ENCODE peak calls at places on chromosome 17, in ten cellular contexts. K is kidney epithelial cell, F is IMR-90, C is lung, Y is cardiac fibroblast, W is Caco-2, J is fibroblast of pulmonary artery, N is GM12865, X is tibial artery, U is A673. L is an unnamed sample.

GRCh38 chr17:83155128-83156081 is 76.0 kb downstream of the METRNL start:
- DNase-seq in K (no peak), F (peak), C (peak), Y (no peak), W (no peak), J (peak), N (no peak), X (peak), U (no peak), L (peak)

GRCh38 chr17:64984776-64985521 is 65.7 kb upstream of the LRRC37A3 start:
- DNase-seq in K (no peak), F (peak), C (no peak), Y (peak), W (peak), J (peak), N (peak), X (no peak), U (no peak), L (peak)

GRCh38 chr17:39920218-39921210 is 2.1 kb upstream of the GSDMB start:
- DNase-seq in K (no peak), F (no peak), C (no peak), Y (no peak), W (no peak), J (no peak), N (peak), X (no peak), U (no peak), L (no peak)

GRCh38 chr17:59331129-59331928 is at the start of gene YPEL2:
- DNase-seq in K (peak), F (peak), C (peak), Y (peak), W (peak), J (peak), N (peak), X (peak), U (peak), L (peak)

GRCh38 chr17:44222112-44222869 is 2.8 kb upstream of the UBTF start:
- DNase-seq in K (no peak), F (peak), C (peak), Y (peak), W (peak), J (peak), N (peak), X (peak), U (peak), L (peak)

GRCh38 chr17:12729086-12729485 is 60.2 kb upstream of the ARHGAP44 start:
- DNase-seq in K (no peak), F (no peak), C (no peak), Y (peak), W (no peak), J (peak), N (no peak), X (no peak), U (no peak), L (peak)

GRCh38 chr17:68832140-68832871 is 122.9 kb downstream of the ABCA8 start:
- DNase-seq in K (no peak), F (no peak), C (no peak), Y (no peak), W (no peak), J (no peak), N (no peak), X (peak), U (peak), L (no peak)

GRCh38 chr17:52024296-52024870 is 134.1 kb downstream of the CA10 start:
- DNase-seq in K (no peak), F (no peak), C (no peak), Y (no peak), W (no peak), J (peak), N (no peak), X (no peak), U (no peak), L (no peak)

GRCh38 chr17:27206447-27206846 is 87.5 kb upstream of the WSB1 start:
- DNase-seq in K (no peak), F (no peak), C (no peak), Y (peak), W (peak), J (no peak), N (peak), X (no peak), U (peak), L (peak)

GRCh38 chr17:58503876-58504275 is 10.6 kb downstream of the MTMR4 start:
- DNase-seq in K (no peak), F (no peak), C (no peak), Y (no peak), W (no peak), J (no peak), N (no peak), X (no peak), U (no peak), L (no peak)

GRCh38 chr17:51764387-51764971 is 394.0 kb downstream of the CA10 start:
- DNase-seq in K (peak), F (peak), C (peak), Y (peak), W (peak), J (peak), N (peak), X (peak), U (peak), L (peak)

GRCh38 chr17:41511130-41511529 is 5.7 kb upstream of the KRT13 start:
- DNase-seq in K (no peak), F (no peak), C (no peak), Y (no peak), W (no peak), J (no peak), N (no peak), X (no peak), U (no peak), L (no peak)

GRCh38 chr17:20271016-20271610 is 196.2 kb downstream of the LGALS9B start:
- DNase-seq in K (no peak), F (peak), C (no peak), Y (no peak), W (no peak), J (no peak), N (no peak), X (no peak), U (no peak), L (no peak)

GRCh38 chr17:70525976-70526375 is 356.6 kb downstream of the KCNJ2 start:
- DNase-seq in K (no peak), F (no peak), C (no peak), Y (no peak), W (no peak), J (no peak), N (no peak), X (no peak), U (no peak), L (no peak)

GRCh38 chr17:34081269-34081668 is 173.8 kb upstream of the CCL2 start:
- DNase-seq in K (no peak), F (peak), C (no peak), Y (peak), W (peak), J (peak), N (peak), X (no peak), U (peak), L (peak)
- TF ChIP-seq CTCF in K (no peak), F (peak), C (no peak), Y (peak), W (peak), J (peak), N (peak), X (no peak), U (peak), L (peak)

GRCh38 chr17:8870406-8871040 is 3.0 kb upstream of the PIK3R6 start:
- DNase-seq in K (no peak), F (no peak), C (no peak), Y (no peak), W (no peak), J (no peak), N (no peak), X (no peak), U (no peak), L (no peak)

GRCh38 chr17:8868092-8868491 is 618 bp upstream of the PIK3R6 start:
- DNase-seq in K (no peak), F (no peak), C (no peak), Y (no peak), W (no peak), J (no peak), N (no peak), X (no peak), U (no peak), L (no peak)

GRCh38 chr17:8867361-8867981 is at the start of gene PIK3R6:
- DNase-seq in K (no peak), F (no peak), C (no peak), Y (no peak), W (no peak), J (no peak), N (peak), X (no peak), U (no peak), L (no peak)

GRCh38 chr17:8869416-8869815 is 1.9 kb upstream of the PIK3R6 start:
- DNase-seq in K (no peak), F (no peak), C (no peak), Y (no peak), W (no peak), J (no peak), N (no peak), X (no peak), U (no peak), L (no peak)

DNA sequence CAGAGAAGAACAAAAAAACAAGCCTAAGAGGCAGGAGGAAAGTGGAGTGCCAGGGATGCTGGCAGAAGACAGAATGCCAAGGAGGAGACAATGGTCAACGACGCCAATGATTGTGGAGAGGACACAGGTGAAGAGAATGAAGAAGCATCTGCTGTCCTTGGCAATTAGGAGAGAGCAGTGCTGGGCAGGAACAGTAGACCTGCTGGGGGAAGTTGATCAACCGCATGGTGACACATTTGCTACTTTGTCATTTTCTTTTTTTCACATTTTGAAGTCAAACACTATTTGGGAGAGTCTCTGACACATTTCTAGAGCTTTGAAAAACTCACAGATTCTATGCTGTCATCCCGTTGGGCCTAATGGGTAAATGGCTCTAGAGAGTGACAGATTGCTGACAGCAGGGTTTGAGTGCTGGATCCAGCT is 1.1 kb upstream of the PIK3R6 start:
- DNase-seq in K (no peak), F (no peak), C (no peak), Y (no peak), W (no peak), J (no peak), N (peak), X (no peak), U (no peak), L (no peak)
- H3K4me3 ChIP-seq in K (no peak), F (no peak), C (no peak), Y (no peak), W (no peak), J (no peak), N (peak), X (no peak), U (no peak), L (no peak)

GRCh38 chr17:28896884-28897768 is at the start of gene FLOT2:
- DNase-seq in K (no peak), F (peak), C (peak), Y (peak), W (peak), J (peak), N (peak), X (peak), U (peak), L (peak)
- TF ChIP-seq CTCF in K (peak), F (peak), C (no peak), Y (peak), W (peak), J (peak), N (peak), X (peak), U (peak), L (peak)

GRCh38 chr17:48612854-48613691 is 2.0 kb downstream of the HOXB8 start:
- DNase-seq in K (no peak), F (peak), C (no peak), Y (no peak), W (peak), J (peak), N (peak), X (no peak), U (peak), L (no peak)

GRCh38 chr17:48612456-48612853 is 1.6 kb upstream of the HOXB7 start:
- DNase-seq in K (no peak), F (peak), C (no peak), Y (no peak), W (no peak), J (no peak), N (no peak), X (no peak), U (peak), L (no peak)

GRCh38 chr17:48611213-48611612 is 396 bp upstream of the HOXB7 start:
- DNase-seq in K (no peak), F (peak), C (no peak), Y (no peak), W (no peak), J (no peak), N (no peak), X (no peak), U (peak), L (no peak)

GRCh38 chr17:48610282-48611211 is at the start of gene HOXB7:
- DNase-seq in K (no peak), F (peak), C (peak), Y (no peak), W (peak), J (no peak), N (peak), X (peak), U (peak), L (peak)

DNA sequence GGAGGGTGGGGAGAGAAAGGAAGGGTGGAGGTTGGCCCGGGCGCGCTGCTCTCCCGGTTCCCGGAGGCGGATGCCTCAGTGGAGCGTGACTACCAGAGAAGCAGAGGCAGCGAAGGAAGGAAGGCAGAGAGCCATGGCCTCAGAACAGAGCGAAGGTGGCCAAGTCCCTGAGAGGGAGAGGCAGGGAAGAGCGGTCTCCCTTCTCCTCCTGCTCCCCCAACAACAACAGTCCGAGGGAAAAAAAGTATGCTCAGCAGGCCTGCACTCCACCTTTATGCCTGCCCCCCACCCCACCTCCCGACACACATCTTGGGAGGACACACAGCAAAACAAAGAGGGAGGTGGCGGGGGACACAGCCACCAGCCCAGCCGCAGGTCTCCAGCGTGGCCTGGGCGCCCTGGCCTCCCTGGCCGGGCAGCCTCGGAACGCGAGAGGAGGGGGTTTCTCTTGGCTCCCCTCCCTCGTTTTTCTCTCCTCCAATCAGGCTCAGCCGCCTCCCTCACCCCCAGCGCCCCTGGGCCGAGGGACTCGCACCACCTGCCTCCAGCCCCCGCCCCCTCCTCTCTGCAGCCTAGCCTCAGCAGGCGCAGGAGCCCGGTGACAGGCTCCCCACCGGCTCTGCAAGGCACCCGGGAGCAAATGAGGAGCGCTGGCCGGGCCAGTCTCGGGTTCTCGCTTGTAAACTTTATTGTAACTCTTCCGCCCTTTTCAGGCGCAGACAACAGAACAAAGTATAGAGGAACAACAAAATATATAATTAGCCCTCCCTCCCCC is 1.1 kb upstream of the HOXB7 start:
- DNase-seq in K (no peak), F (no peak), C (no peak), Y (no peak), W (peak), J (no peak), N (no peak), X (no peak), U (peak), L (no peak)
- H3K4me3 ChIP-seq in K (peak), F (peak), C (no peak), Y (no peak), W (peak), J (no peak), N (peak), X (peak), U (peak), L (peak)

DNA sequence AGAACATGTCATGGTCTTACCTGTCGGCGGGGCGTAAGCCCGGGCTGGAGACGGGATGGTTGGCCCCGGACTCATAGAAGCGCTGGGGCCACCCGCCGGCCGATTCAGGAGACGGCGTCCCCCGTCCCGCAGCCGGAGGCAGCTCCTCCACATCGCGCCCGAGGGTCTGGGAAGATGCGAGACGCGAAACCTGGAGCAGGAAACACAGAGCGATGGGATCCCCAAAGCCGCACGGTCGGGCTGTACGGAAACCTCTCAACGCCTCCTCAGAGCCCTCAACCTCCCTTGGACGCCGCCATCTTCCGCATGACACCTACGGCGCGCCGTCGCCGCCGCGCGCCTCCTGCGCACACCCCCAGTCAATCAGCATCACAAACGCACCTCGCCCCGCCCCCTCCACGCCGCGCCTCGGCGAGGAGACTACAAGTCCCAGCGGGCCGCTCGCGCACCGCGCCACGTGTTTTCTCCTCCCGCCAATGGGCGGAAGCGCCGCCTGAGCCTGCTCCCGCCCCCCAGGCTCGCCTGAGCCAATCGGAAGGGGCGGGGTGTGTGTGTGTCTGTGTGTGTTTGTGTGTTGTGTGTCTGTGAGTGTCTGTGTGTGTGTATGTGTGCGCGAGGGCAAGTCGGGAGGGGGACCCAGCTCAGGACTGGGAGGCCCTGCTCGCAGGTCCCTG is at the start of the genes ATPAF2 and GID4:
- DNase-seq in K (peak), F (peak), C (peak), Y (peak), W (peak), J (peak), N (peak), X (peak), U (peak), L (peak)
- TF ChIP-seq CTCF in K (peak), F (no peak), C (no peak), Y (peak), W (peak), J (no peak), N (no peak), X (no peak), U (no peak), L (no peak)

DNA sequence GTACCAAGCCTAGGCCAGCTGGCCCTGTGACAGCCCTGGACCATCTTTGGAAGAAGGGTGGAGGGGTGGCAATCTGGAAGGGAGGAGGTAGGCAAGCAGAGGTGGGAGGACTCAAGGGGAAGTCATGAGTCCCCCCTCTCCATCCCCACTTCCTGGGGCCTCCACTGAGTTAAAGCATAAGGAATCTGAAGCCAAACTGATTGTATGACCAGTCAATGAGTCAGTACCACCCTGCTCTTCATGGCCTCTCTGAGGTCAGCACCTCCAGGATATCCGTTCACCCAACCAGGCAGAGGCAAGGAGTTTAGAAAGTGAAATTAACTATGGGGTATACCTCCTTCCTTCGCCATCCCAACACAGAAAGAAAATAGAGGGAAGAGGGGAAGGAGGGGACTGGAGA is 272.7 kb downstream of the SOX9 start:
- DNase-seq in K (peak), F (peak), C (no peak), Y (peak), W (no peak), J (peak), N (no peak), X (no peak), U (no peak), L (peak)
- H3K4me3 ChIP-seq in K (no peak), F (no peak), C (no peak), Y (no peak), W (no peak), J (no peak), N (no peak), X (no peak), U (no peak), L (no peak)

GRCh38 chr17:7782237-7782636 is 51.8 kb upstream of the KDM6B start:
- DNase-seq in K (no peak), F (peak), C (no peak), Y (peak), W (no peak), J (peak), N (no peak), X (no peak), U (no peak), L (peak)
- TF ChIP-seq CTCF in K (peak), F (peak), C (no peak), Y (peak), W (no peak), J (peak), N (no peak), X (no peak), U (peak), L (peak)

GRCh38 chr17:4862720-4863119 is 29.6 kb downstream of the MINK1 start:
- DNase-seq in K (no peak), F (no peak), C (no peak), Y (no peak), W (no peak), J (no peak), N (no peak), X (no peak), U (no peak), L (no peak)
- H3K4me3 ChIP-seq in K (no peak), F (no peak), C (no peak), Y (no peak), W (no peak), J (no peak), N (no peak), X (no peak), U (no peak), L (no peak)